ENCODE peak calls at places on chromosomes 6 and 20, in nine cellular contexts. One of them, this sample, is unnamed.

GRCh38 chr6:33278392-33278741 is 1.4 kb downstream of the B3GALT4 start:
- DNase-seq in mammary epithelial cell: no peak
- DNase-seq in neural progenitor cell: no peak
- DNase-seq in fibroblast of lung: no peak
- DNase-seq in GM23248: peak
- DNase-seq in HCT116: no peak
- DNase-seq in GM12878: no peak
- DNase-seq in PC-9: peak
- DNase-seq in H1: no peak
- DNase-seq in this sample: no peak

GRCh38 chr6:42451595-42452170 is at the start of gene TRERF1:
- DNase-seq in fibroblast of lung: peak
- DNase-seq in GM12878: no peak
- DNase-seq in H1: no peak
- DNase-seq in neural progenitor cell: peak
- DNase-seq in mammary epithelial cell: peak
- DNase-seq in HCT116: peak
- DNase-seq in GM23248: peak
- DNase-seq in PC-9: peak
- DNase-seq in this sample: peak

GRCh38 chr6:1604991-1605821 is 4.5 kb upstream of the FOXC1 start:
- DNase-seq in HCT116: no peak
- DNase-seq in GM23248: peak
- DNase-seq in mammary epithelial cell: no peak
- DNase-seq in GM12878: no peak
- DNase-seq in neural progenitor cell: peak
- DNase-seq in PC-9: no peak
- DNase-seq in H1: no peak
- DNase-seq in fibroblast of lung: no peak
- DNase-seq in this sample: no peak

GRCh38 chr20:24662286-24662685 is 192.9 kb downstream of the SYNDIG1 start:
- DNase-seq in neural progenitor cell: no peak
- DNase-seq in fibroblast of lung: no peak
- DNase-seq in GM12878: no peak
- DNase-seq in GM23248: no peak
- DNase-seq in HCT116: no peak
- DNase-seq in PC-9: no peak
- DNase-seq in mammary epithelial cell: no peak
- DNase-seq in H1: no peak
- DNase-seq in this sample: no peak

GRCh38 chr6:157514659-157515496 is 133.9 kb downstream of the ZDHHC14 start:
- DNase-seq in mammary epithelial cell: peak
- DNase-seq in PC-9: peak
- DNase-seq in H1: no peak
- DNase-seq in HCT116: no peak
- DNase-seq in fibroblast of lung: peak
- DNase-seq in GM12878: no peak
- DNase-seq in neural progenitor cell: no peak
- DNase-seq in GM23248: peak
- DNase-seq in this sample: no peak

GRCh38 chr20:2816583-2817340 is 598 bp downstream of the TMEM239 start:
- DNase-seq in PC-9: no peak
- DNase-seq in GM12878: no peak
- DNase-seq in GM23248: no peak
- DNase-seq in neural progenitor cell: peak
- DNase-seq in HCT116: no peak
- DNase-seq in mammary epithelial cell: no peak
- DNase-seq in H1: no peak
- DNase-seq in fibroblast of lung: no peak
- DNase-seq in this sample: no peak

GRCh38 chr6:97819680-97820079 is 536.7 kb upstream of the MMS22L start:
- DNase-seq in GM12878: no peak
- DNase-seq in PC-9: no peak
- DNase-seq in GM23248: no peak
- DNase-seq in mammary epithelial cell: no peak
- DNase-seq in HCT116: no peak
- DNase-seq in H1: no peak
- DNase-seq in fibroblast of lung: no peak
- DNase-seq in neural progenitor cell: peak
- DNase-seq in this sample: no peak

GRCh38 chr6:9250852-9251251 is 815.5 kb upstream of the SLC35B3 start:
- DNase-seq in neural progenitor cell: peak
- DNase-seq in mammary epithelial cell: peak
- DNase-seq in GM23248: peak
- DNase-seq in GM12878: no peak
- DNase-seq in H1: peak
- DNase-seq in PC-9: peak
- DNase-seq in fibroblast of lung: peak
- DNase-seq in HCT116: peak
- DNase-seq in this sample: peak

GRCh38 chr20:43194187-43194586 is 4.5 kb upstream of the PTPRT start:
- DNase-seq in fibroblast of lung: no peak
- DNase-seq in neural progenitor cell: no peak
- DNase-seq in HCT116: no peak
- DNase-seq in mammary epithelial cell: no peak
- DNase-seq in H1: no peak
- DNase-seq in GM12878: no peak
- DNase-seq in PC-9: no peak
- DNase-seq in GM23248: no peak
- DNase-seq in this sample: no peak

GRCh38 chr20:3970016-3970415 is 45.3 kb downstream of the RNF24 start:
- DNase-seq in mammary epithelial cell: no peak
- DNase-seq in neural progenitor cell: no peak
- DNase-seq in HCT116: no peak
- DNase-seq in H1: no peak
- DNase-seq in fibroblast of lung: no peak
- DNase-seq in GM12878: no peak
- DNase-seq in PC-9: no peak
- DNase-seq in GM23248: no peak
- DNase-seq in this sample: no peak

GRCh38 chr20:62183426-62184142 is 756 bp downstream of the MTG2 start:
- DNase-seq in PC-9: no peak
- DNase-seq in mammary epithelial cell: no peak
- DNase-seq in GM23248: peak
- DNase-seq in neural progenitor cell: peak
- DNase-seq in H1: no peak
- DNase-seq in fibroblast of lung: no peak
- DNase-seq in HCT116: no peak
- DNase-seq in GM12878: no peak
- DNase-seq in this sample: no peak

GRCh38 chr20:1302578-1303541 is 26.1 kb downstream of the SDCBP2 start:
- DNase-seq in mammary epithelial cell: peak
- DNase-seq in H1: no peak
- DNase-seq in GM12878: no peak
- DNase-seq in PC-9: no peak
- DNase-seq in GM23248: no peak
- DNase-seq in fibroblast of lung: no peak
- DNase-seq in neural progenitor cell: no peak
- DNase-seq in HCT116: no peak
- DNase-seq in this sample: no peak

DNA sequence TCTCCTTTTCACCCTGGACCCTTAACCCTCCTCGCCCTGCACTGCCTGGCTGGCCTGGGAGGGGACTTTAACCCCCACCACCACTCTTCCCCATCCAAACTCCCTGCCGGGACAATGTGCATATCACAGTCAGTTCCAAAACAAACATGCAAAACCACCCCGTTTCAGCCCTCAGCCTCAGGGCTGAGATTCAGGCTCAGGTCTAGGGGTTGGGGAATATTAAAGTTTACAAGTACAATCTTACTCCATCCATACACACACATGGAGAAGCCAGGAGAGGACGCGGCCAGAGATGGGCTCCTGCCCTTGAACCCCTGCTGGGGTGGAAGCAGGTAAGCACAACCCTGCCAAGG is 534 bp downstream of the KIAA1755 start:
- DNase-seq in GM23248: peak
- DNase-seq in PC-9: peak
- DNase-seq in H1: no peak
- DNase-seq in mammary epithelial cell: no peak
- DNase-seq in neural progenitor cell: no peak
- DNase-seq in fibroblast of lung: no peak
- DNase-seq in HCT116: no peak
- DNase-seq in GM12878: no peak
- DNase-seq in this sample: no peak
- TF ChIP-seq EZH2 in GM23248: no peak
- TF ChIP-seq EZH2 in PC-9: no peak
- TF ChIP-seq EZH2 in H1: no peak
- TF ChIP-seq EZH2 in mammary epithelial cell: no peak
- TF ChIP-seq EZH2 in neural progenitor cell: no peak
- TF ChIP-seq EZH2 in fibroblast of lung: peak
- TF ChIP-seq EZH2 in HCT116: no peak
- TF ChIP-seq EZH2 in GM12878: no peak
- TF ChIP-seq EZH2 in this sample: no peak

GRCh38 chr20:20369353-20370086 is 1.6 kb downstream of the INSM1 start:
- DNase-seq in neural progenitor cell: peak
- DNase-seq in H1: no peak
- DNase-seq in GM23248: no peak
- DNase-seq in HCT116: no peak
- DNase-seq in fibroblast of lung: no peak
- DNase-seq in mammary epithelial cell: peak
- DNase-seq in PC-9: no peak
- DNase-seq in GM12878: no peak
- DNase-seq in this sample: peak

GRCh38 chr20:20371681-20372080 is 3.8 kb downstream of the INSM1 start:
- DNase-seq in HCT116: no peak
- DNase-seq in fibroblast of lung: no peak
- DNase-seq in neural progenitor cell: peak
- DNase-seq in mammary epithelial cell: no peak
- DNase-seq in GM23248: no peak
- DNase-seq in PC-9: no peak
- DNase-seq in H1: no peak
- DNase-seq in GM12878: no peak
- DNase-seq in this sample: no peak

GRCh38 chr20:20373046-20373706 is 5.3 kb downstream of the INSM1 start:
- DNase-seq in mammary epithelial cell: peak
- DNase-seq in GM12878: no peak
- DNase-seq in HCT116: no peak
- DNase-seq in fibroblast of lung: peak
- DNase-seq in neural progenitor cell: no peak
- DNase-seq in GM23248: peak
- DNase-seq in H1: no peak
- DNase-seq in PC-9: no peak
- DNase-seq in this sample: no peak

GRCh38 chr20:20370087-20370575 is 2.2 kb downstream of the INSM1 start:
- DNase-seq in GM23248: no peak
- DNase-seq in H1: no peak
- DNase-seq in neural progenitor cell: no peak
- DNase-seq in mammary epithelial cell: no peak
- DNase-seq in HCT116: no peak
- DNase-seq in PC-9: no peak
- DNase-seq in GM12878: no peak
- DNase-seq in fibroblast of lung: no peak
- DNase-seq in this sample: no peak

DNA sequence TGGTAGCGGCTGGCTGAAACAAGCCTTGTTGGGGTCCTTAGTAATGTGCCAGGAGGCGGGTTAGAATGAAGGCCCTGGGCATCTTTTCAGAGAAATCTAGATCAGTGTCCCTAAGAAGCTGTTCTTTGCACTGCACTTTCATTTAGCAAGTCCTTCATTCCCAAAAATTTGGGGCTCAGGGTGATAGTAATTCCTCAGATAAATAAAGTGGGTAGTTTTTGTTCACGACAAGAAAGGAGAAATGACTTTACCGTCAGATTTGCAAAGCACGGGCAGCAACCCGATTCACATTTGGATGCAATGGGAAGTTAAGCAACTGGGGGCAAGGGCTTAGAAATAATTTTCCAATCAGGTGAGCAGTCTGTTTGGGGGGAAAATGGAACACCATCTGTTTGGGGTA is 3.2 kb downstream of the INSM1 start:
- DNase-seq in PC-9: no peak
- DNase-seq in neural progenitor cell: peak
- DNase-seq in fibroblast of lung: no peak
- DNase-seq in GM23248: no peak
- DNase-seq in HCT116: no peak
- DNase-seq in mammary epithelial cell: no peak
- DNase-seq in H1: no peak
- DNase-seq in GM12878: no peak
- DNase-seq in this sample: no peak
- TF ChIP-seq EZH2 in PC-9: no peak
- TF ChIP-seq EZH2 in neural progenitor cell: no peak
- TF ChIP-seq EZH2 in fibroblast of lung: no peak
- TF ChIP-seq EZH2 in GM23248: no peak
- TF ChIP-seq EZH2 in HCT116: no peak
- TF ChIP-seq EZH2 in mammary epithelial cell: no peak
- TF ChIP-seq EZH2 in H1: peak
- TF ChIP-seq EZH2 in GM12878: no peak
- TF ChIP-seq EZH2 in this sample: no peak

DNA sequence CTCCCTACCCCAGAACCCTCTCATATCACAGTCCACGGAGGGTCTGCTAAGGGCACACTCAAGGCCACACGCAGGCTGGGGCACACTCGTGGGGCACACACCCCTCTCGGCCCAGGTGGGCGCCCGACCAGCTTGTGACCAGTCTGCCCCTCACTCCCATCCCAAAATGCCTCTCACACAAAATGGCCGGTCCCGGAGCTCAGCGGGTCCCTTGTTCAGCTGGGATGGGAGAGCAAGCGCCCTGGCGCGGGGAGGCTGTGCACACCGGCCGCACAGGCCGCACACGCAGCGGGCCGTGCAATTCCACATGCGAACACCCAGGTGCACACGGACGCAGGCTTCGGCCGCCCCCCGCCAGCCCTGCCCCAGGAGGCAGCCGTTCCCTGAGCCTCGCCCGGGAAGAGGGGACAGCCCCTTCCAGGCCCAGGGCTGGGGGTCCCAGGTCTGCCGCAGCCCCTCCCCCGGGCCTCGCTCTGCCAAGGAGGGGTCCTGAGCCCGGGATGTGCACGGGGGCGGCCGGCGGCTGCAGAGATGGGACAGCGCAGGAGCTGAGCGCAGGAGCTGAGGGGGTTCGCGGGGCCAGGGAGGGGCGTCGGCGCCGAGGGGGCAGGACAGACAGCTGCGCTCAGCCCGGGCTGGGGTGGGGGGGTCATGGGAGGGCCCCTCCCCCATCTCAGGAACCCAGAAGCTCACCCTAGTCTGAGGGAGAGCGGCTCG is 1.3 kb downstream of the KCNQ2 start:
- DNase-seq in GM23248: no peak
- DNase-seq in HCT116: no peak
- DNase-seq in PC-9: no peak
- DNase-seq in neural progenitor cell: peak
- DNase-seq in mammary epithelial cell: no peak
- DNase-seq in fibroblast of lung: no peak
- DNase-seq in H1: no peak
- DNase-seq in GM12878: no peak
- DNase-seq in this sample: no peak
- TF ChIP-seq EZH2 in GM23248: no peak
- TF ChIP-seq EZH2 in HCT116: no peak
- TF ChIP-seq EZH2 in PC-9: no peak
- TF ChIP-seq EZH2 in neural progenitor cell: no peak
- TF ChIP-seq EZH2 in mammary epithelial cell: no peak
- TF ChIP-seq EZH2 in fibroblast of lung: peak
- TF ChIP-seq EZH2 in H1: no peak
- TF ChIP-seq EZH2 in GM12878: no peak
- TF ChIP-seq EZH2 in this sample: no peak

GRCh38 chr6:73348550-73349204 is 5.4 kb downstream of the DPPA5 start:
- DNase-seq in HCT116: no peak
- DNase-seq in GM12878: no peak
- DNase-seq in fibroblast of lung: no peak
- DNase-seq in neural progenitor cell: no peak
- DNase-seq in mammary epithelial cell: no peak
- DNase-seq in GM23248: no peak
- DNase-seq in PC-9: no peak
- DNase-seq in H1: no peak
- DNase-seq in this sample: no peak
- TF ChIP-seq EZH2 in HCT116: no peak
- TF ChIP-seq EZH2 in GM12878: no peak
- TF ChIP-seq EZH2 in fibroblast of lung: no peak
- TF ChIP-seq EZH2 in neural progenitor cell: no peak
- TF ChIP-seq EZH2 in mammary epithelial cell: no peak
- TF ChIP-seq EZH2 in GM23248: no peak
- TF ChIP-seq EZH2 in PC-9: no peak
- TF ChIP-seq EZH2 in H1: no peak
- TF ChIP-seq EZH2 in this sample: no peak

GRCh38 chr20:32050851-32051556 is 1.0 kb upstream of the HCK start:
- DNase-seq in GM12878: no peak
- DNase-seq in HCT116: no peak
- DNase-seq in GM23248: no peak
- DNase-seq in PC-9: no peak
- DNase-seq in mammary epithelial cell: no peak
- DNase-seq in H1: no peak
- DNase-seq in fibroblast of lung: no peak
- DNase-seq in neural progenitor cell: peak
- DNase-seq in this sample: no peak
- TF ChIP-seq EZH2 in GM12878: no peak
- TF ChIP-seq EZH2 in HCT116: no peak
- TF ChIP-seq EZH2 in GM23248: no peak
- TF ChIP-seq EZH2 in PC-9: no peak
- TF ChIP-seq EZH2 in mammary epithelial cell: no peak
- TF ChIP-seq EZH2 in H1: no peak
- TF ChIP-seq EZH2 in fibroblast of lung: no peak
- TF ChIP-seq EZH2 in neural progenitor cell: no peak
- TF ChIP-seq EZH2 in this sample: no peak